ENCODE peak calls at places on chromosome 20, in eight cellular contexts. P is ACHN; U is dermis blood vessel endothelial cell; Y is stimulated activated CD8-positive, alpha-beta memory T cell treated with anti-CD3 and anti-CD28 coated beads, Interleukin-15, amount 100 ng/mL, for 4 hours; D is activated T-helper 9 cell treated with anti-CD3 and anti-CD28 coated beads, Interleukin-2, amount 50 U/mL, for 16 hours; S is erythroblast; B is stimulated activated naive CD8-positive, alpha-beta T cell treated with anti-CD3 and anti-CD28 coated beads, Interleukin-15, Interleukin-2, amounts not matched to agents 100 U/mL and 50 U/mL, for 24 hours; I is stimulated activated CD4-positive, alpha-beta T cell treated with anti-CD3 and anti-CD28 coated beads, Interleukin-2, amount 100 ng/mL, for 48 hours. H is an unnamed sample.

GRCh38 chr20:59063358-59064213 is 21.0 kb upstream of the PRELID3B start:
- DNase-seq in Y (no peak), B (no peak), S (no peak), D (no peak), U (peak; percentile 84), I (no peak), P (no peak), H (no peak)

GRCh38 chr20:13082366-13082765 is 73.6 kb downstream of the SPTLC3 start:
- DNase-seq in I (no peak), S (no peak), U (no peak), D (no peak), Y (no peak), B (no peak), P (no peak), H (no peak)

GRCh38 chr20:37425103-37425625 is 79.2 kb downstream of the SRC start:
- DNase-seq in P (no peak), Y (no peak), D (no peak), S (no peak), B (no peak), I (no peak), U (no peak), H (no peak)

GRCh38 chr20:51366155-51366886 is 176.2 kb downstream of the NFATC2 start:
- DNase-seq in B (no peak), D (no peak), Y (no peak), I (no peak), U (peak; percentile 92), P (peak; percentile 95), S (no peak), H (no peak)

GRCh38 chr20:11792229-11792953 is 125.3 kb upstream of the BTBD3 start:
- DNase-seq in B (no peak), S (no peak), U (no peak), D (no peak), Y (no peak), P (no peak), I (no peak), H (no peak)

GRCh38 chr20:4439461-4439860 is 282.2 kb upstream of the PRND start:
- DNase-seq in Y (no peak), U (no peak), I (no peak), D (no peak), P (no peak), S (no peak), B (no peak), H (no peak)

GRCh38 chr20:35226775-35227681 is 538 bp downstream of the MMP24 start:
- DNase-seq in I (peak; percentile 43), B (peak; percentile 69), U (peak; percentile 64), Y (no peak), D (peak; percentile 18), S (peak; percentile 56), P (peak; percentile 52), H (peak; percentile 10)

GRCh38 chr20:50921783-50922501 is 9.3 kb downstream of the ADNP start:
- DNase-seq in S (no peak), I (no peak), D (no peak), Y (no peak), B (no peak), U (no peak), P (no peak), H (no peak)

GRCh38 chr20:32432277-32432676 is 74.1 kb downstream of the ASXL1 start:
- DNase-seq in P (no peak), S (no peak), U (no peak), I (no peak), D (no peak), Y (no peak), B (no peak), H (no peak)

H was measured in NCI-H187.